ENCODE peak calls at places on chromosomes 1 and 21, in nine cellular contexts. J, Z, M, I, Q, R, B, L and C are unnamed samples.

GRCh38 chr1:164801246-164801731 is 242.3 kb downstream of the PBX1 start:
- DNase-seq in I (no peak), L (no peak), Z (no peak), R (no peak), Q (no peak), J (no peak), B (no peak), M (no peak), C (no peak)

GRCh38 chr1:16180291-16180824 is 24.5 kb upstream of the EPHA2 start:
- DNase-seq in R (peak; percentile 22), L (no peak), M (no peak), B (no peak), Q (no peak), I (no peak), J (no peak), Z (no peak), C (no peak)

GRCh38 chr1:10631121-10631810 is 156.5 kb downstream of the PEX14 start:
- DNase-seq in R (no peak), J (no peak), B (no peak), L (no peak), Q (no peak), Z (no peak), M (no peak), I (no peak), C (no peak)

GRCh38 chr1:30604801-30605440 is 118.5 kb downstream of the MATN1 start:
- DNase-seq in J (no peak), M (no peak), B (no peak), R (no peak), L (no peak), Q (no peak), Z (no peak), I (no peak), C (no peak)

GRCh38 chr1:109621402-109622101 is 1.9 kb downstream of the AMPD2 start:
- DNase-seq in L (no peak), I (no peak), Q (peak; percentile 60), R (peak; percentile 43), Z (no peak), J (no peak), M (no peak), B (no peak), C (no peak)

GRCh38 chr1:92752719-92753118 is 32.2 kb downstream of the EVI5 start:
- DNase-seq in B (no peak), L (no peak), J (no peak), R (no peak), I (no peak), Z (no peak), Q (no peak), M (no peak), C (no peak)

GRCh38 chr1:92736395-92736794 is 48.5 kb downstream of the EVI5 start:
- DNase-seq in R (no peak), B (peak; percentile 41), Z (no peak), Q (no peak), L (no peak), J (no peak), I (no peak), M (no peak), C (no peak)

GRCh38 chr1:18569811-18570545 is 60.7 kb upstream of the PAX7 start:
- DNase-seq in B (no peak), Q (no peak), L (no peak), I (no peak), R (no peak), M (no peak), J (no peak), Z (no peak), C (no peak)

GRCh38 chr1:67674260-67675011 is 10.6 kb upstream of the GADD45A start:
- DNase-seq in M (no peak), J (peak; percentile 65), B (no peak), Q (no peak), L (no peak), Z (peak; percentile 43), R (peak; percentile 27), I (peak; percentile 24), C (no peak)

GRCh38 chr1:115507256-115507589 is 134.5 kb upstream of the VANGL1 start:
- DNase-seq in Z (no peak), Q (no peak), R (peak; percentile 45), I (no peak), L (no peak), B (peak; percentile 72), J (no peak), M (peak; percentile 14), C (no peak)

GRCh38 chr1:44000266-44000665 is 8.9 kb downstream of the CCDC24 start:
- DNase-seq in L (no peak), I (no peak), Q (no peak), M (no peak), B (no peak), J (no peak), Z (no peak), R (no peak), C (no peak)

GRCh38 chr1:65395887-65396612 is 24.4 kb upstream of the LEPR start:
- DNase-seq in I (no peak), B (no peak), L (no peak), M (no peak), Z (no peak), Q (no peak), J (no peak), R (peak; percentile 46), C (no peak)

GRCh38 chr1:16088996-16089395 is 15.5 kb upstream of the FAM131C start:
- DNase-seq in J (no peak), R (no peak), I (no peak), Z (no peak), L (no peak), Q (no peak), B (no peak), M (peak; percentile 62), C (no peak)

GRCh38 chr21:42360317-42360716 is 6.0 kb downstream of the TFF1 start:
- DNase-seq in J (no peak), L (no peak), M (no peak), I (no peak), R (no peak), Q (no peak), B (no peak), Z (no peak), C (no peak)

GRCh38 chr1:20405893-20406604 is 80.0 kb downstream of the CAMK2N1 start:
- DNase-seq in R (peak; percentile 73), Q (peak; percentile 32), J (peak; percentile 44), L (no peak), B (no peak), M (no peak), Z (no peak), I (no peak), C (no peak)

GRCh38 chr1:220113136-220113695 is 19.3 kb downstream of the IARS2 start:
- DNase-seq in L (no peak), M (no peak), Z (no peak), I (no peak), Q (no peak), B (peak; percentile 38), R (peak; percentile 26), J (peak; percentile 1), C (no peak)

GRCh38 chr1:212950243-212951057 is at the start of gene VASH2:
- DNase-seq in I (peak; percentile 75), Q (peak; percentile 75), Z (peak; percentile 80), M (peak; percentile 89), B (peak; percentile 98), R (peak; percentile 92), J (peak; percentile 88), L (no peak), C (no peak)